ENCODE peak calls at places on chromosomes 11 and 22, in four cellular contexts. A, X, M and U are unnamed samples.

GRCh38 chr22:21791635-21792625 is 56.3 kb upstream of the YPEL1 start:
- DNase-seq in X (no peak), A (no peak), M (no peak), U (no peak)

GRCh38 chr11:118012083-118012669 is 26.0 kb downstream of the IL10RA start:
- DNase-seq in M (no peak), X (peak), A (no peak), U (peak)

GRCh38 chr22:23858484-23858815 is 775 bp downstream of the SLC2A11 start:
- DNase-seq in X (no peak), A (no peak), M (no peak), U (no peak)

GRCh38 chr11:32435947-32436750 is 810 bp upstream of the WT1 start:
- DNase-seq in X (no peak), M (peak), A (no peak), U (no peak)

GRCh38 chr11:68142028-68142412 is 20.8 kb upstream of the CHKA start:
- DNase-seq in A (no peak), M (no peak), X (no peak), U (peak)

GRCh38 chr11:93498099-93499040 is 44.8 kb downstream of the SMCO4 start:
- DNase-seq in M (peak), A (no peak), X (peak), U (no peak)

GRCh38 chr11:11312738-11313137 is 40.3 kb downstream of the CSNK2A3 start:
- DNase-seq in A (no peak), M (no peak), X (no peak), U (no peak)

GRCh38 chr11:20303451-20303965 is 60.0 kb upstream of the HTATIP2 start:
- DNase-seq in A (no peak), M (peak), X (no peak), U (no peak)

GRCh38 chr22:47928626-47929025 is 1166.2 kb downstream of the TBC1D22A start:
- DNase-seq in M (no peak), X (no peak), A (no peak), U (no peak)

GRCh38 chr11:110131386-110132123 is 38.4 kb downstream of the ZC3H12C start:
- DNase-seq in A (no peak), X (no peak), M (peak), U (no peak)

GRCh38 chr22:45462034-45462655 is 40.5 kb upstream of the FBLN1 start:
- DNase-seq in X (no peak), A (peak), M (no peak), U (no peak)

GRCh38 chr11:124748100-124748418 is 4.0 kb downstream of the VSIG2 start:
- DNase-seq in M (no peak), A (no peak), X (no peak), U (no peak)

GRCh38 chr11:124745835-124746620 is 6.0 kb downstream of the VSIG2 start:
- DNase-seq in M (peak), X (no peak), A (no peak), U (no peak)

GRCh38 chr11:124747406-124748099 is 4.5 kb downstream of the VSIG2 start:
- DNase-seq in X (no peak), M (no peak), A (no peak), U (no peak)

GRCh38 chr11:124745270-124745834 is 5.6 kb downstream of the NRGN start:
- DNase-seq in X (no peak), A (no peak), M (peak), U (no peak)

DNA sequence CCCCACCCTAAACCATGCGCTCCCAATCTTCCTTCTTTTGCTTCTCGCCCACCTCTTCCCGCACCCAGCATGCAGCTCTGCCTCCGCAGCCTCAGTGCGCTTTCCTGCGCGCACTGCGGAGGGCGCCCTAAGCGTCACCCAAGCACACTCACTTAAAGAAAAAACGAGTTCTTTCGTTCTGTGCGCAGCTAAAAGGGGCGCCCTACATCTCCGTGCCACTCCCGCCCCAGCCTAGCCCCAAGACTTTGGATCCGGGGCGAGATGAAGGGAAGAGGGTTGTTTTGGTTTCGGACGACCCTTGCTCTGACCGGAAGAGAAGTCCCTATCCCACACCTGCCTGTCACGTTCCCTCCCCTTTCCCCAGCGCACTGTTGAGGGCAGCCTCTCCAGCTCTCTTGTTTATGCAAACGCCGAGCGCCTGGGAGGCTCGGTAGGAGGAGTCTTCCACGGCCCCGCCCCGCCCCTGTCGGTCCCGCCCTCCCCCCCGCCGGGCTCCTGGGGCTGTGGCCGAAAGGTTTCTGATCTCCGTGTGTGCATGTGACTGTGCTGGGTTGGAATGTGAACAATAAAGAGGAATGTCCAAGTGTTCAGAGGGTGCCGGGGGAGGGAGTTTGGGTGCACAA is 5.3 kb downstream of the VSIG2 start:
- DNase-seq in M (peak), A (peak), X (peak), U (no peak)
- TF ChIP-seq CTCF in M (peak), A (peak), X (peak), U (peak)

GRCh38 chr11:73342633-73343032 is 33.6 kb upstream of the RELT start:
- DNase-seq in M (peak), A (no peak), X (no peak), U (no peak)
- TF ChIP-seq CTCF in M (peak), A (no peak), X (no peak), U (no peak)

GRCh38 chr22:31243339-31244043 is 31.4 kb downstream of the LIMK2 start:
- DNase-seq in A (no peak), X (peak), M (no peak), U (no peak)
- TF ChIP-seq CTCF in A (no peak), X (no peak), M (no peak), U (no peak)

GRCh38 chr11:42631223-42631843 is 680.5 kb upstream of the API5 start:
- DNase-seq in A (peak), M (peak), X (peak), U (no peak)
- TF ChIP-seq CTCF in A (peak), M (peak), X (peak), U (no peak)

DNA sequence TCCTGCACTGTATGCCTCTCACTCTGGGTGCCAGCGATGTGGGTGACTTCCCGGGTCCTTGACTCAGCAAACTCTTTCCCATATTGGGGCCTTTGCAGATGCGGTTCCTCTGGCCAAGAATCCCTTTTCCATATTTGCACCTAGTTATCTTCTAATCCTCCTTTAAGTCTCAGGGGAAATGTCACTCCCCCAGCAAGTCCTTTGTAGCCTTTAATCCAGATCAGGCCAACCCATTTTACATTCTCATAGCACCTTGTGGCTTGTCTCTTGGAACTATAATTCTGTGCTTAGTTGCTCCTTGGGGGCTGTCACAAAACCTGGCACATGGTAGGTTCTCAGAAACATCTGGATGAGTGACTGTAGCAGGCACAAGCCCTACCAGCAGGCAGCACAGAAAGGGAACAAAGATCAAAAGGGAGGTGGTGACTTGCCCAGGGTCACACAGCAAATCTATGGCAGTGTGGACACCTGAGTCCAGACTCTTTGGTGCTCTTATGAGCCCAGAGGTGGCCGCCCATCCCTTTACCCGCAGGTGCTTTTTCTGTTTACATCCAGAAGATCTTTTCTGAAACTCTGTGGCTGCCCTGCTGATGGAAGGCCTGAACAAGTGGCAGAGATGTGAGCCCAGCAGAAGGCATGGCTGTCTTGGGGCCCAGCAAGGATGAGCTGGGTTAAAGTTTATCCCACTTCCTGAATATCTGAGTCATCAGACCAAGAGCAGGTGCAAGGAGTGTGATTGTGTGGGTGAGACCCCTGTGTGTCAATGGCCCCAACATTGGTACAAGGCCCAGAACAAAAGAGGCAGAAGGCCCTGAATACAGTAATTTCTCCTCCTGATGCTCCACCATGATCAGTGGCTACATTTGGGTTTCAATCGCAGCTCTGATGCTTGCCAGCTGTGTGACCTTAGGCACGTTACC is 78.6 kb upstream of the GRK3 start:
- DNase-seq in A (no peak), X (no peak), M (no peak), U (no peak)
- TF ChIP-seq CTCF in A (no peak), X (no peak), M (no peak), U (no peak)